ENCODE peak calls at places on chromosomes 1 and 21, in five cellular contexts. One of them, this sample, is unnamed.

GRCh38 chr1:1911390-1912041 is 3.5 kb upstream of the CALML6 start:
- DNase-seq in left ventricle myocardium inferior: no peak
- DNase-seq in cardiac fibroblast: no peak
- DNase-seq in left lung: peak; percentile 45
- DNase-seq in cardiac muscle cell: no peak
- DNase-seq in this sample: no peak

GRCh38 chr21:15752763-15753407 is 23.1 kb downstream of the USP25 start:
- DNase-seq in cardiac muscle cell: no peak
- DNase-seq in cardiac fibroblast: no peak
- DNase-seq in left lung: no peak
- DNase-seq in left ventricle myocardium inferior: no peak
- DNase-seq in this sample: no peak

GRCh38 chr1:73898540-73898939 is 299.4 kb downstream of the LRRIQ3 start:
- DNase-seq in left ventricle myocardium inferior: no peak
- DNase-seq in cardiac muscle cell: no peak
- DNase-seq in left lung: no peak
- DNase-seq in cardiac fibroblast: no peak
- DNase-seq in this sample: no peak

GRCh38 chr1:224730950-224731349 is 114.8 kb downstream of the CNIH3 start:
- DNase-seq in left ventricle myocardium inferior: no peak
- DNase-seq in cardiac fibroblast: peak; percentile 35
- DNase-seq in left lung: no peak
- DNase-seq in cardiac muscle cell: peak; percentile 51
- DNase-seq in this sample: no peak

GRCh38 chr1:115829023-115829674 is 11.8 kb downstream of the NHLH2 start:
- DNase-seq in cardiac fibroblast: peak; percentile 85
- DNase-seq in left lung: no peak
- DNase-seq in cardiac muscle cell: peak; percentile 87
- DNase-seq in left ventricle myocardium inferior: no peak
- DNase-seq in this sample: no peak

GRCh38 chr1:15973772-15974171 is 2.1 kb downstream of the ZBTB17 start:
- DNase-seq in left ventricle myocardium inferior: no peak
- DNase-seq in left lung: no peak
- DNase-seq in cardiac muscle cell: no peak
- DNase-seq in cardiac fibroblast: no peak
- DNase-seq in this sample: no peak

GRCh38 chr1:37999434-38000232 is 5.7 kb downstream of the FHL3 start:
- DNase-seq in cardiac muscle cell: peak; percentile 84
- DNase-seq in cardiac fibroblast: peak; percentile 70
- DNase-seq in left ventricle myocardium inferior: peak; percentile 66
- DNase-seq in left lung: peak; percentile 81
- DNase-seq in this sample: no peak

GRCh38 chr21:31446206-31446900 is 102.3 kb upstream of the TIAM1 start:
- DNase-seq in left lung: no peak
- DNase-seq in cardiac fibroblast: no peak
- DNase-seq in cardiac muscle cell: no peak
- DNase-seq in left ventricle myocardium inferior: no peak
- DNase-seq in this sample: no peak

GRCh38 chr1:93559045-93559444 is 111.1 kb downstream of the FNBP1L start:
- DNase-seq in cardiac muscle cell: no peak
- DNase-seq in cardiac fibroblast: no peak
- DNase-seq in left ventricle myocardium inferior: no peak
- DNase-seq in left lung: no peak
- DNase-seq in this sample: no peak

GRCh38 chr1:101128211-101128727 is 102.7 kb upstream of the DPH5 start:
- DNase-seq in cardiac muscle cell: no peak
- DNase-seq in cardiac fibroblast: no peak
- DNase-seq in left lung: no peak
- DNase-seq in left ventricle myocardium inferior: no peak
- DNase-seq in this sample: no peak

GRCh38 chr1:186763107-186763506 is 65.6 kb upstream of the PLA2G4A start:
- DNase-seq in cardiac muscle cell: peak; percentile 68
- DNase-seq in left lung: no peak
- DNase-seq in cardiac fibroblast: peak; percentile 55
- DNase-seq in left ventricle myocardium inferior: no peak
- DNase-seq in this sample: no peak

GRCh38 chr21:33071878-33072306 is 2.0 kb downstream of the OLIG1 start:
- DNase-seq in left ventricle myocardium inferior: no peak
- DNase-seq in cardiac muscle cell: peak; percentile 31
- DNase-seq in cardiac fibroblast: peak; percentile 34
- DNase-seq in left lung: peak; percentile 84
- DNase-seq in this sample: no peak

GRCh38 chr1:206430031-206430983 is 40.0 kb upstream of the IKBKE start:
- DNase-seq in cardiac fibroblast: peak; percentile 94
- DNase-seq in left ventricle myocardium inferior: no peak
- DNase-seq in left lung: no peak
- DNase-seq in cardiac muscle cell: peak; percentile 86
- DNase-seq in this sample: no peak

GRCh38 chr1:91552596-91552995 is 51.9 kb downstream of the CDC7 start:
- DNase-seq in cardiac muscle cell: no peak
- DNase-seq in left ventricle myocardium inferior: no peak
- DNase-seq in cardiac fibroblast: no peak
- DNase-seq in left lung: no peak
- DNase-seq in this sample: no peak

GRCh38 chr21:35367558-35367957 is 318.5 kb upstream of the RUNX1 start:
- DNase-seq in cardiac fibroblast: no peak
- DNase-seq in left ventricle myocardium inferior: no peak
- DNase-seq in left lung: no peak
- DNase-seq in cardiac muscle cell: no peak
- DNase-seq in this sample: no peak

GRCh38 chr1:177355575-177355974 is 184.8 kb downstream of the BRINP2 start:
- DNase-seq in left lung: no peak
- DNase-seq in cardiac muscle cell: peak; percentile 56
- DNase-seq in cardiac fibroblast: peak; percentile 58
- DNase-seq in left ventricle myocardium inferior: no peak
- DNase-seq in this sample: peak; percentile 78

GRCh38 chr1:230308821-230309220 is 117.3 kb downstream of the PGBD5 start:
- DNase-seq in cardiac muscle cell: no peak
- DNase-seq in left ventricle myocardium inferior: no peak
- DNase-seq in left lung: peak; percentile 61
- DNase-seq in cardiac fibroblast: no peak
- DNase-seq in this sample: no peak

GRCh38 chr1:172120381-172120780 is 279.1 kb downstream of the DNM3 start:
- DNase-seq in left lung: no peak
- DNase-seq in cardiac muscle cell: no peak
- DNase-seq in cardiac fibroblast: no peak
- DNase-seq in left ventricle myocardium inferior: no peak
- DNase-seq in this sample: no peak

This sample was measured in pons.